ENCODE peak calls at places on chromosomes 1 and 21, in seven cellular contexts. Q is nephron progenitor cell, B is HFFc6, V is tibial nerve, G is bronchial epithelial cell, U is AG09319, O is A673. F is an unnamed sample.
A peak's percentile ranks its signal among the peaks of the same experiment; 100 is the strongest.

GRCh38 chr1:11157867-11158266 is 31.3 kb upstream of the ANGPTL7 start:
- DNase-seq in Q (no peak), B (peak; percentile 21), V (peak; percentile 80), G (no peak), U (peak; percentile 65), O (no peak), F (no peak)

GRCh38 chr21:42247716-42248115 is 28.8 kb downstream of the ABCG1 start:
- DNase-seq in Q (no peak), B (no peak), V (no peak), G (no peak), U (no peak), O (no peak), F (no peak)

GRCh38 chr1:247822060-247822459 is 1.9 kb downstream of the OR14A16 start:
- DNase-seq in Q (no peak), B (no peak), V (no peak), G (no peak), U (no peak), O (no peak), F (no peak)

GRCh38 chr1:37399830-37400790 is 74.3 kb upstream of the ZC3H12A start:
- DNase-seq in Q (no peak), B (no peak), V (no peak), G (no peak), U (no peak), O (no peak), F (no peak)

GRCh38 chr1:226404904-226405222 is 3.0 kb downstream of the PARP1 start:
- DNase-seq in Q (no peak), B (no peak), V (no peak), G (no peak), U (no peak), O (no peak), F (no peak)

GRCh38 chr1:109399326-109399957 is 1.7 kb upstream of the SORT1 start:
- DNase-seq in Q (peak; percentile 24), B (peak; percentile 56), V (peak; percentile 73), G (peak; percentile 67), U (no peak), O (peak; percentile 79), F (no peak)

GRCh38 chr1:223845810-223846667 is at the start of gene TP53BP2:
- DNase-seq in Q (peak; percentile 90), B (peak; percentile 77), V (peak; percentile 71), G (peak; percentile 77), U (peak; percentile 79), O (peak; percentile 94), F (peak; percentile 87)

GRCh38 chr1:119964673-119965363 is 68.5 kb upstream of the ADAM30 start:
- DNase-seq in Q (no peak), B (no peak), V (no peak), G (no peak), U (peak; percentile 23), O (peak; percentile 73), F (no peak)

GRCh38 chr1:109248797-109249629 is at the start of gene CELSR2:
- DNase-seq in Q (peak; percentile 82), B (no peak), V (no peak), G (no peak), U (no peak), O (peak; percentile 90), F (peak; percentile 65)

GRCh38 chr1:109011335-109011734 is 30.6 kb downstream of the WDR47 start:
- DNase-seq in Q (no peak), B (no peak), V (no peak), G (no peak), U (no peak), O (no peak), F (no peak)

GRCh38 chr1:55632906-55633305 is 417.7 kb upstream of the USP24 start:
- DNase-seq in Q (peak; percentile 60), B (no peak), V (no peak), G (no peak), U (no peak), O (no peak), F (no peak)

GRCh38 chr21:35178812-35179211 is 129.7 kb upstream of the RUNX1 start:
- DNase-seq in Q (no peak), B (peak; percentile 21), V (no peak), G (peak; percentile 92), U (no peak), O (no peak), F (no peak)

GRCh38 chr1:210400043-210400840 is 71.5 kb downstream of the HHAT start:
- DNase-seq in Q (peak; percentile 57), B (peak; percentile 67), V (peak; percentile 62), G (peak; percentile 53), U (peak; percentile 43), O (peak; percentile 74), F (peak; percentile 58)

GRCh38 chr1:8815582-8816285 is 1.7 kb downstream of the RERE start:
- DNase-seq in Q (no peak), B (peak; percentile 27), V (no peak), G (no peak), U (no peak), O (peak; percentile 34), F (no peak)

GRCh38 chr1:113928129-113928949 is 785 bp upstream of the HIPK1 start:
- DNase-seq in Q (no peak), B (no peak), V (no peak), G (no peak), U (no peak), O (no peak), F (no peak)

GRCh38 chr21:28336299-28336698 is 656.4 kb downstream of the LTN1 start:
- DNase-seq in Q (no peak), B (peak; percentile 92), V (no peak), G (peak; percentile 67), U (peak; percentile 92), O (peak; percentile 47), F (no peak)

GRCh38 chr1:72483958-72484357 is 201.6 kb upstream of the NEGR1 start:
- DNase-seq in Q (no peak), B (no peak), V (no peak), G (no peak), U (no peak), O (no peak), F (no peak)

GRCh38 chr1:102879439-102879993 is 228.8 kb downstream of the COL11A1 start:
- DNase-seq in Q (no peak), B (peak; percentile 92), V (no peak), G (peak; percentile 88), U (no peak), O (peak; percentile 73), F (no peak)

GRCh38 chr1:19169642-19170041 is 40.4 kb downstream of the UBR4 start:
- DNase-seq in Q (no peak), B (peak; percentile 29), V (no peak), G (peak; percentile 5), U (no peak), O (no peak), F (no peak)

GRCh38 chr1:229420765-229421164 is 13.1 kb downstream of the ACTA1 start:
- DNase-seq in Q (no peak), B (no peak), V (no peak), G (peak; percentile 9), U (no peak), O (no peak), F (no peak)

GRCh38 chr1:53069663-53070327 is 7.8 kb downstream of the PODN start:
- DNase-seq in Q (peak; percentile 2), B (no peak), V (no peak), G (no peak), U (no peak), O (no peak), F (no peak)

GRCh38 chr1:154808261-154808908 is 61.7 kb downstream of the KCNN3 start:
- DNase-seq in Q (no peak), B (no peak), V (no peak), G (no peak), U (no peak), O (no peak), F (no peak)

GRCh38 chr1:173052681-173053196 is 2.0 kb upstream of the TNFSF18 start:
- DNase-seq in Q (no peak), B (no peak), V (no peak), G (peak; percentile 98), U (no peak), O (no peak), F (no peak)

GRCh38 chr1:203278087-203278884 is 27.0 kb upstream of the BTG2 start:
- DNase-seq in Q (peak; percentile 63), B (peak; percentile 75), V (peak; percentile 92), G (peak; percentile 68), U (peak; percentile 35), O (no peak), F (no peak)

GRCh38 chr1:165726841-165727240 is 28.5 kb upstream of the ALDH9A1 start:
- DNase-seq in Q (no peak), B (no peak), V (no peak), G (no peak), U (no peak), O (no peak), F (no peak)

GRCh38 chr1:109895720-109896504 is 14.7 kb upstream of the CSF1 start:
- DNase-seq in Q (no peak), B (peak; percentile 47), V (no peak), G (peak; percentile 27), U (no peak), O (no peak), F (no peak)

GRCh38 chr1:26550946-26551345 is 21.4 kb downstream of the RPS6KA1 start:
- DNase-seq in Q (no peak), B (no peak), V (no peak), G (no peak), U (no peak), O (no peak), F (no peak)
- TF ChIP-seq CTCF in Q (no peak), B (no peak), V (no peak), G (no peak), U (no peak), O (no peak), F (no peak)

GRCh38 chr1:156480015-156480368 is 20.6 kb downstream of the MEF2D start:
- DNase-seq in Q (no peak), B (no peak), V (no peak), G (no peak), U (no peak), O (no peak), F (no peak)
- TF ChIP-seq CTCF in Q (no peak), B (no peak), V (no peak), G (peak; percentile 13), U (peak; percentile 2), O (no peak), F (no peak)

GRCh38 chr1:200990114-200990513 is 33.4 kb downstream of the KIF21B start:
- DNase-seq in Q (no peak), B (no peak), V (no peak), G (no peak), U (no peak), O (no peak), F (no peak)
- TF ChIP-seq CTCF in Q (no peak), B (no peak), V (no peak), G (no peak), U (no peak), O (no peak), F (no peak)

GRCh38 chr21:34037009-34037408 is 36.4 kb upstream of the MRPS6 start:
- DNase-seq in Q (no peak), B (no peak), V (no peak), G (no peak), U (no peak), O (no peak), F (no peak)

GRCh38 chr21:34035619-34036354 is 37.6 kb upstream of the MRPS6 start:
- DNase-seq in Q (no peak), B (no peak), V (no peak), G (peak; percentile 85), U (no peak), O (peak; percentile 60), F (no peak)

GRCh38 chr21:34031835-34032370 is 41.5 kb upstream of the MRPS6 start:
- DNase-seq in Q (no peak), B (no peak), V (no peak), G (no peak), U (no peak), O (no peak), F (no peak)

GRCh38 chr21:34037446-34037845 is 35.9 kb upstream of the MRPS6 start:
- DNase-seq in Q (no peak), B (peak; percentile 45), V (no peak), G (peak; percentile 90), U (no peak), O (no peak), F (no peak)

GRCh38 chr21:34034369-34035014 is 38.9 kb upstream of the MRPS6 start:
- DNase-seq in Q (no peak), B (no peak), V (no peak), G (no peak), U (no peak), O (no peak), F (no peak)
- TF ChIP-seq CTCF in Q (no peak), B (no peak), V (no peak), G (no peak), U (no peak), O (no peak), F (no peak)

F was measured in mesothelial cell of epicardium.